ENCODE peak calls at places on chromosomes 1 and 21, in eight cellular contexts. H is GF-D8, A is LHCN-M2, P is hepatocyte, D is NCI-H460, K is KG1, J is Panc1, B is ureter. Z is an unnamed sample.

GRCh38 chr21:32386195-32386870 is 6.5 kb downstream of the URB1 start:
- DNase-seq in H (no peak), A (peak), P (no peak), D (no peak), K (no peak), J (no peak), B (peak), Z (no peak)

GRCh38 chr1:18198240-18198639 is 90.6 kb downstream of the IGSF21 start:
- DNase-seq in H (no peak), A (no peak), P (peak), D (no peak), K (no peak), J (no peak), B (no peak), Z (no peak)

GRCh38 chr1:44237721-44238457 is 24.6 kb downstream of the DMAP1 start:
- DNase-seq in H (no peak), A (no peak), P (peak), D (no peak), K (no peak), J (no peak), B (peak), Z (no peak)

GRCh38 chr1:202164271-202165037 is 4.1 kb upstream of the PTPN7 start:
- DNase-seq in H (peak), A (no peak), P (no peak), D (no peak), K (no peak), J (no peak), B (no peak), Z (no peak)

GRCh38 chr1:224054012-224054411 is 59.9 kb upstream of the FBXO28 start:
- DNase-seq in H (no peak), A (no peak), P (no peak), D (no peak), K (no peak), J (no peak), B (no peak), Z (no peak)

GRCh38 chr1:41738475-41738874 is 180.2 kb downstream of the HIVEP3 start:
- DNase-seq in H (no peak), A (no peak), P (no peak), D (no peak), K (no peak), J (no peak), B (no peak), Z (no peak)

GRCh38 chr1:41418868-41419583 is 57.8 kb downstream of the FOXO6 start:
- DNase-seq in H (no peak), A (peak), P (peak), D (peak), K (no peak), J (peak), B (peak), Z (no peak)

GRCh38 chr21:33642896-33643657 is 776 bp downstream of the ITSN1 start:
- DNase-seq in H (no peak), A (peak), P (peak), D (no peak), K (no peak), J (no peak), B (no peak), Z (peak)

GRCh38 chr1:214416417-214417212 is 134.8 kb downstream of the PTPN14 start:
- DNase-seq in H (no peak), A (peak), P (no peak), D (no peak), K (no peak), J (no peak), B (no peak), Z (no peak)

GRCh38 chr1:72284398-72285073 is 2.2 kb upstream of the NEGR1 start:
- DNase-seq in H (no peak), A (peak), P (peak), D (peak), K (no peak), J (peak), B (peak), Z (no peak)

GRCh38 chr1:1780598-1781525 is 2.6 kb upstream of the NADK start:
- DNase-seq in H (no peak), A (no peak), P (no peak), D (no peak), K (no peak), J (no peak), B (no peak), Z (no peak)

GRCh38 chr1:187413770-187414169 is 585.0 kb downstream of the PLA2G4A start:
- DNase-seq in H (no peak), A (no peak), P (no peak), D (peak), K (no peak), J (peak), B (no peak), Z (no peak)

GRCh38 chr21:30152792-30153191 is 13.8 kb downstream of the CLDN17 start:
- DNase-seq in H (no peak), A (no peak), P (no peak), D (no peak), K (no peak), J (no peak), B (no peak), Z (no peak)

GRCh38 chr1:4468386-4468785 is 186.0 kb upstream of the AJAP1 start:
- DNase-seq in H (no peak), A (no peak), P (no peak), D (no peak), K (no peak), J (no peak), B (no peak), Z (no peak)

GRCh38 chr1:77387553-77387952 is 105.7 kb downstream of the AK5 start:
- DNase-seq in H (no peak), A (no peak), P (no peak), D (no peak), K (no peak), J (no peak), B (no peak), Z (no peak)

GRCh38 chr1:1665815-1666251 is 7.0 kb upstream of the CDK11B start:
- DNase-seq in H (no peak), A (no peak), P (no peak), D (no peak), K (no peak), J (no peak), B (no peak), Z (no peak)

GRCh38 chr1:222757673-222758268 is 20.8 kb downstream of the FAM177B start:
- DNase-seq in H (no peak), A (no peak), P (peak), D (no peak), K (no peak), J (no peak), B (no peak), Z (no peak)

GRCh38 chr1:205547932-205548827 is 43.7 kb downstream of the CDK18 start:
- DNase-seq in H (no peak), A (no peak), P (peak), D (no peak), K (no peak), J (no peak), B (peak), Z (no peak)

GRCh38 chr1:67719329-67720196 is 34.6 kb downstream of the GADD45A start:
- DNase-seq in H (no peak), A (peak), P (no peak), D (no peak), K (no peak), J (no peak), B (no peak), Z (no peak)

GRCh38 chr1:153429266-153430165 is 13.2 kb downstream of the S100A7A start:
- DNase-seq in H (no peak), A (no peak), P (no peak), D (no peak), K (no peak), J (no peak), B (no peak), Z (no peak)

GRCh38 chr1:83764209-83764608 is 234.7 kb downstream of the TTLL7 start:
- DNase-seq in H (no peak), A (no peak), P (no peak), D (no peak), K (no peak), J (no peak), B (no peak), Z (no peak)

GRCh38 chr1:5432436-5432835 is 559.8 kb downstream of the NPHP4 start:
- DNase-seq in H (no peak), A (no peak), P (no peak), D (no peak), K (no peak), J (no peak), B (no peak), Z (no peak)

GRCh38 chr1:233253231-233254038 is 42.1 kb downstream of the PCNX2 start:
- DNase-seq in H (no peak), A (no peak), P (peak), D (no peak), K (no peak), J (no peak), B (no peak), Z (no peak)

GRCh38 chr1:171566467-171566866 is 55.6 kb upstream of the MYOCOS start:
- DNase-seq in H (no peak), A (no peak), P (no peak), D (peak), K (no peak), J (no peak), B (no peak), Z (no peak)

GRCh38 chr1:166544561-166544960 is 294.7 kb upstream of the POGK start:
- DNase-seq in H (no peak), A (no peak), P (no peak), D (no peak), K (no peak), J (no peak), B (no peak), Z (no peak)

GRCh38 chr1:54403808-54404261 is 2.4 kb downstream of the SSBP3 start:
- DNase-seq in H (no peak), A (peak), P (no peak), D (no peak), K (no peak), J (no peak), B (no peak), Z (no peak)

GRCh38 chr1:114718661-114719423 is 2.3 kb upstream of the NRAS start:
- DNase-seq in H (no peak), A (peak), P (peak), D (no peak), K (no peak), J (no peak), B (no peak), Z (no peak)

GRCh38 chr1:205062895-205063294 is 19.9 kb downstream of the CNTN2 start:
- DNase-seq in H (no peak), A (no peak), P (no peak), D (no peak), K (no peak), J (no peak), B (no peak), Z (no peak)

GRCh38 chr21:41643246-41643966 is 123.4 kb downstream of the RIPK4 start:
- DNase-seq in H (no peak), A (no peak), P (no peak), D (no peak), K (no peak), J (no peak), B (no peak), Z (no peak)

GRCh38 chr1:68173283-68174172 is 58.8 kb downstream of the WLS start:
- DNase-seq in H (no peak), A (peak), P (no peak), D (no peak), K (no peak), J (peak), B (no peak), Z (no peak)

GRCh38 chr1:235659186-235659771 is 9.7 kb upstream of the GNG4 start:
- DNase-seq in H (no peak), A (no peak), P (no peak), D (no peak), K (no peak), J (no peak), B (no peak), Z (no peak)

GRCh38 chr1:24588573-24588972 is 32.7 kb downstream of the NCMAP start:
- DNase-seq in H (no peak), A (no peak), P (no peak), D (no peak), K (no peak), J (no peak), B (no peak), Z (no peak)

GRCh38 chr1:228854907-228855306 is 119.6 kb downstream of the RHOU start:
- DNase-seq in H (no peak), A (no peak), P (no peak), D (no peak), K (no peak), J (no peak), B (no peak), Z (no peak)

GRCh38 chr1:119347858-119348257 is 20.7 kb upstream of the HAO2 start:
- DNase-seq in H (no peak), A (peak), P (no peak), D (no peak), K (no peak), J (no peak), B (no peak), Z (no peak)

Z was measured in anterior cingulate cortex.